ENCODE peak calls at places on chromosome 14, in five cellular contexts. K is GM23338, L is AG09319, R is stomach, A is RWPE2. Y is an unnamed sample.
A peak's percentile ranks its signal among the peaks of the same experiment; 100 is the strongest.

GRCh38 chr14:101977311-101978071 is 13.1 kb downstream of the DYNC1H1 start:
- DNase-seq in K (no peak), L (no peak), R (no peak), A (no peak), Y (no peak)

GRCh38 chr14:55221968-55222367 is 30.6 kb upstream of the DLGAP5 start:
- DNase-seq in K (no peak), L (no peak), R (no peak), A (no peak), Y (no peak)

GRCh38 chr14:24178399-24179178 is 6.7 kb downstream of the REC8 start:
- DNase-seq in K (no peak), L (no peak), R (no peak), A (peak; percentile 59), Y (no peak)

GRCh38 chr14:73943083-73943482 is 6.8 kb downstream of the FAM161B start:
- DNase-seq in K (no peak), L (peak; percentile 11), R (no peak), A (no peak), Y (no peak)

GRCh38 chr14:72774894-72775620 is 118.8 kb downstream of the DPF3 start:
- DNase-seq in K (no peak), L (no peak), R (no peak), A (no peak), Y (no peak)

GRCh38 chr14:30656190-30656632 is 34.1 kb downstream of the SCFD1 start:
- DNase-seq in K (peak; percentile 73), L (no peak), R (no peak), A (no peak), Y (peak; percentile 25)

GRCh38 chr14:95182379-95182778 is 25.1 kb upstream of the DICER1 start:
- DNase-seq in K (peak; percentile 53), L (no peak), R (no peak), A (no peak), Y (peak; percentile 37)

GRCh38 chr14:77302926-77303325 is 17.8 kb downstream of the POMT2 start:
- DNase-seq in K (no peak), L (no peak), R (no peak), A (no peak), Y (peak; percentile 63)

GRCh38 chr14:78848234-78848820 is 678.2 kb downstream of the NRXN3 start:
- DNase-seq in K (peak; percentile 82), L (no peak), R (peak; percentile 27), A (no peak), Y (peak; percentile 64)

GRCh38 chr14:98901511-98902205 is 370.3 kb downstream of the BCL11B start:
- DNase-seq in K (no peak), L (no peak), R (no peak), A (peak; percentile 54), Y (no peak)

GRCh38 chr14:100810861-100811461 is 15.0 kb upstream of the MEG3 start:
- DNase-seq in K (no peak), L (no peak), R (no peak), A (no peak), Y (peak; percentile 86)

Y was measured in ELF-1.